ENCODE peak calls at places on chromosomes 4 and X, in four cellular contexts. A, Q, I and K are unnamed samples.

GRCh38 chr4:101271516-101271915 is 75.8 kb downstream of the PPP3CA start:
- DNase-seq in I (no peak), A (no peak), Q (no peak), K (no peak)

GRCh38 chr4:130025701-130026100 is 929.7 kb downstream of the C4orf33 start:
- DNase-seq in I (no peak), A (no peak), Q (no peak), K (no peak)

GRCh38 chr4:123649248-123649643 is 252.7 kb downstream of the SPRY1 start:
- DNase-seq in A (no peak), Q (no peak), I (no peak), K (no peak)

GRCh38 chr4:176676901-176677300 is 115.8 kb downstream of the VEGFC start:
- DNase-seq in A (no peak), Q (no peak), I (no peak), K (no peak)

GRCh38 chrX:136143714-136144113 is 3.6 kb upstream of the FHL1 start:
- DNase-seq in I (no peak), Q (no peak), A (no peak), K (no peak)

GRCh38 chr4:116546759-116547158 is 538.6 kb downstream of the TRAM1L1 start:
- DNase-seq in I (no peak), Q (no peak), A (no peak), K (no peak)

GRCh38 chrX:39828971-39829370 is 268.8 kb downstream of the BCOR start:
- DNase-seq in A (no peak), I (no peak), Q (no peak), K (no peak)

GRCh38 chr4:187992971-187993370 is 2.6 kb upstream of the ZFP42 start:
- DNase-seq in Q (no peak), A (no peak), I (no peak), K (no peak)

GRCh38 chr4:12712648-12713339 is 771.3 kb downstream of the RAB28 start:
- DNase-seq in I (no peak), A (no peak), Q (no peak), K (no peak)

DNA sequence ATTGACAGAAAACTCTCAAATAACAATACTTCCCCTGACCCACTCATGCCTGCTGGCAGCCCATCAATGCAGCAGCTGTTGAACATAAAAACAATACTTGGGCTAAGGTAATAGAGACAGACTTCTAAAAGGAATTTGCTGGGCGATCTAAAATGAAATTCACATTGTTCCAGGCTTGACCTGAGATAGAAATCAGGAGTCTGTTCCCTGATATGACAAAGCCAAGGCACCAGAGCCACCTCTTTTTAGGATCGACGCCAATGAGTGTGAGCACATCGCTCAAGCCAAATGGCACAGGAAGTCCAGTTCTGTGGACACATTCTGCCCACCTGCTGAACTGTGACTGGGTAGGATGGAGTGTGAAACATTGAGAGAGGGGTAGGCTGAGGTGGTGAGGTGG is 4.9 kb downstream of the SEPTIN11 start:
- DNase-seq in A (peak; percentile 76), I (no peak), Q (no peak), K (no peak)
- H3K4me1 ChIP-seq in A (peaks cover 16% of the 10 kb centered on the region), I (peaks cover 2% of the 10 kb centered on the region), Q (peaks cover 11% of the 10 kb centered on the region), K (peaks cover 55% of the 10 kb centered on the region)

GRCh38 chr4:139078926-139079325 is 63.3 kb downstream of the NOCT start:
- DNase-seq in Q (no peak), I (no peak), A (no peak), K (no peak)
- H3K4me1 ChIP-seq in Q (peaks cover 27% of the 10 kb centered on the region), I (no peaks in the 10 kb centered on the region), A (peaks cover 49% of the 10 kb centered on the region), K (no peaks in the 10 kb centered on the region)

GRCh38 chr4:185304944-185305690 is 90.6 kb downstream of the LRP2BP start:
- DNase-seq in I (no peak), A (no peak), Q (no peak), K (no peak)
- H3K4me1 ChIP-seq in I (peaks cover 5% of the 10 kb centered on the region), A (no peaks in the 10 kb centered on the region), Q (no peaks in the 10 kb centered on the region), K (no peaks in the 10 kb centered on the region)

GRCh38 chr4:152667781-152668180 is 12.0 kb downstream of the TMEM154 start:
- DNase-seq in I (no peak), A (no peak), Q (no peak), K (no peak)
- H3K4me1 ChIP-seq in I (no peaks in the 10 kb centered on the region), A (peaks cover 6% of the 10 kb centered on the region), Q (no peaks in the 10 kb centered on the region), K (no peaks in the 10 kb centered on the region)

GRCh38 chr4:113675731-113676707 is 85.5 kb downstream of the CAMK2D start:
- DNase-seq in Q (no peak), I (no peak), A (no peak), K (no peak)

GRCh38 chr4:113674733-113675132 is 86.8 kb downstream of the CAMK2D start:
- DNase-seq in I (no peak), Q (no peak), A (no peak), K (no peak)

GRCh38 chr4:113677333-113677732 is 84.2 kb downstream of the CAMK2D start:
- DNase-seq in Q (no peak), I (no peak), A (no peak), K (no peak)

GRCh38 chr4:113673450-113673849 is 88.1 kb downstream of the CAMK2D start:
- DNase-seq in A (no peak), I (no peak), Q (no peak), K (no peak)

GRCh38 chr4:113674251-113674650 is 87.3 kb downstream of the CAMK2D start:
- DNase-seq in I (no peak), Q (no peak), A (no peak), K (no peak)
- H3K4me1 ChIP-seq in I (no peaks in the 10 kb centered on the region), Q (peaks cover 15% of the 10 kb centered on the region), A (peaks cover 21% of the 10 kb centered on the region), K (peaks cover 14% of the 10 kb centered on the region)

DNA sequence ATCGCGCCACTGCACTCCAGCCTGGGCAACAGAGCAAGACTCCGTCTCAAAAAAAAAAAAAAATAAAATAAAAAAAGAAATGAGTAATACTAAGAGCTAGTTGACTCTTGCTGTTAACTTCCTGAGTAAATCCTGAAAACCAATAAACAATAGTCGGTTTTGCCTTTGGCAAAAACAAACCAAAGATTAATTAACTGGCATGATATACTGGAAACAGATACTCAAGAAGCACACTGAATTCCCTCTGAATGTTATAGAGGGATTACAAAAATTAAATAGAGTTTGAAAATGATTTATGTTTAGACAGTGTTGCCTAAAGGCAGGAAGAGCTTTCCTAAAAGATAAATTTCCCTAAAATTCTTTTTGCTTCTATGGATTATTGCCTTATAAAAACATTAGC is 1702.3 kb downstream of the STIM2 start:
- DNase-seq in A (no peak), I (no peak), Q (no peak), K (no peak)
- H3K4me1 ChIP-seq in A (no peaks in the 10 kb centered on the region), I (no peaks in the 10 kb centered on the region), Q (no peaks in the 10 kb centered on the region), K (no peaks in the 10 kb centered on the region)

DNA sequence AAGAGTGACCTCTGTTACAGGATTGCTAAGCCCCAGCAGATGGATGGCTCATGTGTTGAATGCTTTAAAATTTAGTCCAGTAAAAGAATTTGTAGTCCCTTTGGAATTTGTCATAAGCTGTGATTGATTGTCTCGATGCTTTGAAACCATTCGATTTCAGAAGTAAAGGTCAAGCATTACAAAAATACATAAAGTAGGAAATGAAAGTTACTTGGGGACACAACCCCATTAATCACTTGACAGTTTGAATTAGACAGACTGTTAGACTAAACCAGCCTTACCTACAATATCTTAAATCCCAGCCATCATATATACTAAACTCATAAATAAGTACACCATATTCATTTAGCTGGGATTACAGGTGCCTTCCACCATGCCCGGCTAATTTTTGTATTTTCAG is 6.6 kb downstream of the REST start:
- DNase-seq in I (no peak), A (no peak), Q (no peak), K (no peak)
- H3K4me1 ChIP-seq in I (peaks cover 3% of the 10 kb centered on the region), A (peaks cover 26% of the 10 kb centered on the region), Q (peaks cover 39% of the 10 kb centered on the region), K (no peaks in the 10 kb centered on the region)

DNA sequence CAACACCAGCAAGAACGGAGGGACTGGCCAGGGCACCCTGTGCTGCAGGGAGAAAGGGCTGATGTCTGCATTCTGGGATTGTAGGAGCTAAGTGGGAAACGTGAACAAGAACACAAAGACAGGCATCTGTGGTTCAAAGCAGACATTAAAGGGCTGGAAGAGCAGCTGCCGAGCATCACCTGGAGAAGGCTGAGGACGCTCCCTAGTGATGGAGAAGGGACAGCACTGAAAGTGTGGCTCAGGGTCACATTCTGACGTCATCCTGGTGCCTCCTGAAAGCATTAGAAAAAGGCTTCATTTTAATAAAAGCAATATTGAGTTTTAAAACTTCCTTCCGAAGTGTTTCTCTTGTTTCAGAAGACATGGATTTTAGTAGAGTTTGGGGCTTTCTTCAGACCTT is 62.3 kb downstream of the CLDN22 start:
- DNase-seq in A (no peak), Q (no peak), I (no peak), K (no peak)
- H3K4me1 ChIP-seq in A (peaks cover 66% of the 10 kb centered on the region), Q (no peaks in the 10 kb centered on the region), I (no peaks in the 10 kb centered on the region), K (peaks cover 15% of the 10 kb centered on the region)